ENCODE peak calls at places on chromosomes 6 and 20, in nine cellular contexts. K is cardiac muscle cell; N is heart right ventricle; M is CD8-positive, alpha-beta T cell; U is psoas muscle; T is naive thymus-derived CD4-positive, alpha-beta T cell; J is GM23248; V is heart left ventricle; Y is A549. W is an unnamed sample.

GRCh38 chr20:38581013-38581412 is at the start of gene ADIG:
- DNase-seq in K (no peak), N (peak; percentile 62), M (no peak), U (peak; percentile 65), T (no peak), J (peak; percentile 45), V (peak; percentile 71), Y (no peak), W (no peak)

GRCh38 chr20:38260378-38261053 is at the start of gene KIAA1755:
- DNase-seq in K (peak; percentile 36), N (peak; percentile 63), M (no peak), U (peak; percentile 69), T (no peak), J (peak; percentile 61), V (peak; percentile 64), Y (no peak), W (no peak)

GRCh38 chr20:16349518-16350295 is 223.5 kb downstream of the KIF16B start:
- DNase-seq in K (peak; percentile 26), N (no peak), M (no peak), U (peak; percentile 59), T (no peak), J (peak; percentile 75), V (no peak), Y (no peak), W (no peak)

GRCh38 chr6:10237284-10238043 is 177.4 kb downstream of the TFAP2A start:
- DNase-seq in K (no peak), N (no peak), M (no peak), U (no peak), T (no peak), J (peak; percentile 73), V (no peak), Y (peak; percentile 35), W (no peak)

GRCh38 chr6:112690497-112691202 is 343.5 kb downstream of the RFPL4B start:
- DNase-seq in K (peak; percentile 60), N (no peak), M (no peak), U (no peak), T (no peak), J (peak; percentile 44), V (no peak), Y (no peak), W (no peak)

GRCh38 chr6:142361765-142362540 is 60.1 kb downstream of the ADGRG6 start:
- DNase-seq in K (peak; percentile 86), N (no peak), M (no peak), U (no peak), T (no peak), J (peak; percentile 86), V (no peak), Y (no peak), W (no peak)

GRCh38 chr6:16725145-16725864 is 36.0 kb downstream of the ATXN1 start:
- DNase-seq in K (peak; percentile 82), N (no peak), M (no peak), U (no peak), T (no peak), J (peak; percentile 85), V (no peak), Y (no peak), W (no peak)

GRCh38 chr20:44304383-44304782 is 6.6 kb downstream of the FITM2 start:
- DNase-seq in K (no peak), N (no peak), M (no peak), U (no peak), T (no peak), J (no peak), V (no peak), Y (no peak), W (no peak)

GRCh38 chr6:142537612-142538478 is 236.0 kb downstream of the ADGRG6 start:
- DNase-seq in K (peak; percentile 52), N (no peak), M (no peak), U (no peak), T (no peak), J (peak; percentile 70), V (no peak), Y (no peak), W (no peak)

GRCh38 chr20:49318430-49319203 is 40.8 kb upstream of the ZNFX1 start:
- DNase-seq in K (no peak), N (no peak), M (peak; percentile 36), U (no peak), T (no peak), J (peak; percentile 23), V (no peak), Y (no peak), W (no peak)

GRCh38 chr6:52538921-52539354 is 37.9 kb downstream of the TRAM2 start:
- DNase-seq in K (peak; percentile 46), N (no peak), M (no peak), U (no peak), T (no peak), J (peak; percentile 86), V (no peak), Y (no peak), W (no peak)

GRCh38 chr6:139194740-139195139 is 59.9 kb downstream of the HECA start:
- DNase-seq in K (no peak), N (no peak), M (no peak), U (no peak), T (no peak), J (no peak), V (no peak), Y (no peak), W (no peak)

GRCh38 chr20:24634855-24635254 is 165.4 kb downstream of the SYNDIG1 start:
- DNase-seq in K (peak; percentile 86), N (no peak), M (no peak), U (no peak), T (no peak), J (peak; percentile 95), V (no peak), Y (peak; percentile 94), W (peak; percentile 58)

GRCh38 chr6:36204068-36204753 is 7.7 kb downstream of the BRPF3 start:
- DNase-seq in K (no peak), N (no peak), M (peak; percentile 80), U (no peak), T (peak; percentile 38), J (no peak), V (no peak), Y (no peak), W (no peak)

GRCh38 chr20:32231847-32232246 is 24.2 kb downstream of the POFUT1 start:
- DNase-seq in K (peak; percentile 58), N (no peak), M (peak; percentile 42), U (no peak), T (no peak), J (no peak), V (no peak), Y (no peak), W (no peak)

GRCh38 chr6:143615785-143616184 is 62.0 kb upstream of the PHACTR2 start:
- DNase-seq in K (no peak), N (no peak), M (no peak), U (no peak), T (no peak), J (no peak), V (no peak), Y (no peak), W (no peak)

GRCh38 chr6:105036371-105036770 is 79.5 kb downstream of the LIN28B start:
- DNase-seq in K (no peak), N (no peak), M (no peak), U (no peak), T (no peak), J (no peak), V (no peak), Y (no peak), W (no peak)

GRCh38 chr20:33211817-33212424 is 5.2 kb upstream of the BPIFA3 start:
- DNase-seq in K (peak; percentile 58), N (no peak), M (peak; percentile 28), U (no peak), T (no peak), J (peak; percentile 53), V (no peak), Y (peak; percentile 83), W (no peak)

GRCh38 chr6:132798820-132799538 is 542 bp upstream of the SLC18B1 start:
- DNase-seq in K (peak; percentile 69), N (peak; percentile 63), M (peak; percentile 70), U (peak; percentile 76), T (peak; percentile 59), J (peak; percentile 80), V (peak; percentile 77), Y (no peak), W (peak; percentile 75)

GRCh38 chr6:37460805-37461204 is 27.8 kb downstream of the CMTR1 start:
- DNase-seq in K (no peak), N (no peak), M (no peak), U (no peak), T (no peak), J (no peak), V (no peak), Y (no peak), W (no peak)
- H3K4me1 ChIP-seq in K (peaks cover 13% of the 10 kb centered on the region), N (no peaks in the 10 kb centered on the region), M (no peaks in the 10 kb centered on the region), U (no peaks in the 10 kb centered on the region), T (no peaks in the 10 kb centered on the region), J (peaks cover 20% of the 10 kb centered on the region), V (no peaks in the 10 kb centered on the region), Y (no peaks in the 10 kb centered on the region), W (no peaks in the 10 kb centered on the region)

GRCh38 chr6:30914854-30915590 is 984 bp downstream of the VARS2 start:
- DNase-seq in K (no peak), N (no peak), M (no peak), U (no peak), T (no peak), J (peak; percentile 31), V (no peak), Y (no peak), W (no peak)
- H3K4me3 ChIP-seq in K (peak overlapping the region; percentile 27), N (peak overlapping the region; percentile 55), M (peak overlapping the region; percentile 92), U (peak overlapping the region; percentile 75), T (peak overlapping the region; percentile 64), J (peak overlapping the region; percentile 74), V (peak overlapping the region; percentile 69), Y (peak overlapping the region; percentile 60), W (peak overlapping the region; percentile 65)

GRCh38 chr6:151437401-151437800 is 14.5 kb downstream of the RMND1 start:
- DNase-seq in K (peak; percentile 14), N (no peak), M (no peak), U (no peak), T (no peak), J (peak; percentile 51), V (no peak), Y (no peak), W (no peak)

GRCh38 chr6:151432650-151433049 is 19.3 kb downstream of the RMND1 start:
- DNase-seq in K (no peak), N (no peak), M (no peak), U (no peak), T (no peak), J (no peak), V (no peak), Y (no peak), W (no peak)

GRCh38 chr6:151434369-151434768 is 17.6 kb downstream of the RMND1 start:
- DNase-seq in K (no peak), N (no peak), M (no peak), U (no peak), T (no peak), J (no peak), V (no peak), Y (no peak), W (no peak)

GRCh38 chr6:151436814-151437213 is 15.1 kb downstream of the RMND1 start:
- DNase-seq in K (peak; percentile 80), N (no peak), M (no peak), U (no peak), T (no peak), J (peak; percentile 87), V (no peak), Y (no peak), W (no peak)

GRCh38 chr6:151436300-151436699 is 15.6 kb downstream of the RMND1 start:
- DNase-seq in K (no peak), N (no peak), M (no peak), U (no peak), T (no peak), J (peak; percentile 28), V (no peak), Y (no peak), W (no peak)
- H3K27ac ChIP-seq in K (no peak overlapping the region), N (peak overlapping the region; percentile 34), M (no peak overlapping the region), U (no peak overlapping the region), T (no peak overlapping the region), J (peak overlapping the region; percentile 83), V (peak overlapping the region; percentile 47), Y (no peak overlapping the region), W (peak overlapping the region; percentile 72)

GRCh38 chr6:71394001-71394432 is 105.4 kb downstream of the OGFRL1 start:
- DNase-seq in K (peak; percentile 73), N (no peak), M (no peak), U (no peak), T (no peak), J (peak; percentile 69), V (no peak), Y (no peak), W (no peak)
- H3K4me1 ChIP-seq in K (no peaks in the 10 kb centered on the region), N (peaks cover 44% of the 10 kb centered on the region), M (no peaks in the 10 kb centered on the region), U (peaks cover 66% of the 10 kb centered on the region), T (no peaks in the 10 kb centered on the region), J (peaks cover 43% of the 10 kb centered on the region), V (peaks cover 42% of the 10 kb centered on the region), Y (peaks cover 99% of the 10 kb centered on the region), W (no peaks in the 10 kb centered on the region)

W was measured in ascending aorta.